ENCODE peak calls at places on chromosome 13, in ten cellular contexts. One of them, this sample, is unnamed.

GRCh38 chr13:46778879-46779278 is 18.1 kb downstream of the ESD start:
- DNase-seq in H1: no peak
- DNase-seq in cardiac muscle cell: no peak
- DNase-seq in tibial artery: no peak
- DNase-seq in astrocyte: peak
- DNase-seq in OCI-LY7: no peak
- DNase-seq in heart left ventricle: no peak
- DNase-seq in AG04450: no peak
- DNase-seq in neural progenitor cell: no peak
- DNase-seq in A549: no peak
- DNase-seq in this sample: no peak

GRCh38 chr13:62320129-62320724 is 904.6 kb upstream of the PCDH20 start:
- DNase-seq in H1: no peak
- DNase-seq in heart left ventricle: no peak
- DNase-seq in tibial artery: no peak
- DNase-seq in A549: peak
- DNase-seq in astrocyte: peak
- DNase-seq in AG04450: peak
- DNase-seq in neural progenitor cell: peak
- DNase-seq in cardiac muscle cell: peak
- DNase-seq in OCI-LY7: peak
- DNase-seq in this sample: no peak

GRCh38 chr13:113102727-113103126 is 2.9 kb upstream of the F7 start:
- DNase-seq in heart left ventricle: no peak
- DNase-seq in neural progenitor cell: no peak
- DNase-seq in H1: no peak
- DNase-seq in tibial artery: no peak
- DNase-seq in AG04450: no peak
- DNase-seq in A549: no peak
- DNase-seq in OCI-LY7: no peak
- DNase-seq in astrocyte: no peak
- DNase-seq in cardiac muscle cell: no peak
- DNase-seq in this sample: peak

GRCh38 chr13:110187501-110188161 is 119.3 kb downstream of the COL4A1 start:
- DNase-seq in neural progenitor cell: no peak
- DNase-seq in tibial artery: no peak
- DNase-seq in A549: no peak
- DNase-seq in cardiac muscle cell: peak
- DNase-seq in astrocyte: peak
- DNase-seq in AG04450: peak
- DNase-seq in OCI-LY7: no peak
- DNase-seq in heart left ventricle: no peak
- DNase-seq in H1: no peak
- DNase-seq in this sample: no peak

GRCh38 chr13:101579291-101579802 is 126.9 kb downstream of the ITGBL1 start:
- DNase-seq in cardiac muscle cell: peak
- DNase-seq in A549: peak
- DNase-seq in astrocyte: peak
- DNase-seq in neural progenitor cell: no peak
- DNase-seq in OCI-LY7: no peak
- DNase-seq in tibial artery: no peak
- DNase-seq in heart left ventricle: no peak
- DNase-seq in H1: no peak
- DNase-seq in AG04450: no peak
- DNase-seq in this sample: no peak

GRCh38 chr13:94548382-94549240 is 47.3 kb downstream of the TGDS start:
- DNase-seq in heart left ventricle: peak
- DNase-seq in H1: no peak
- DNase-seq in neural progenitor cell: peak
- DNase-seq in cardiac muscle cell: peak
- DNase-seq in astrocyte: peak
- DNase-seq in tibial artery: peak
- DNase-seq in AG04450: no peak
- DNase-seq in A549: peak
- DNase-seq in OCI-LY7: peak
- DNase-seq in this sample: peak

GRCh38 chr13:49060698-49061387 is 85.1 kb downstream of the FNDC3A start:
- DNase-seq in tibial artery: no peak
- DNase-seq in A549: no peak
- DNase-seq in heart left ventricle: no peak
- DNase-seq in neural progenitor cell: no peak
- DNase-seq in H1: no peak
- DNase-seq in OCI-LY7: no peak
- DNase-seq in AG04450: no peak
- DNase-seq in cardiac muscle cell: no peak
- DNase-seq in astrocyte: no peak
- DNase-seq in this sample: no peak

GRCh38 chr13:43113603-43114002 is 90.2 kb downstream of the DNAJC15 start:
- DNase-seq in H1: no peak
- DNase-seq in neural progenitor cell: no peak
- DNase-seq in tibial artery: no peak
- DNase-seq in AG04450: peak
- DNase-seq in A549: peak
- DNase-seq in astrocyte: peak
- DNase-seq in cardiac muscle cell: no peak
- DNase-seq in OCI-LY7: no peak
- DNase-seq in heart left ventricle: no peak
- DNase-seq in this sample: no peak

GRCh38 chr13:77810891-77811290 is 107.7 kb downstream of the EDNRB start:
- DNase-seq in heart left ventricle: no peak
- DNase-seq in tibial artery: no peak
- DNase-seq in AG04450: no peak
- DNase-seq in neural progenitor cell: no peak
- DNase-seq in OCI-LY7: no peak
- DNase-seq in H1: no peak
- DNase-seq in A549: no peak
- DNase-seq in astrocyte: no peak
- DNase-seq in cardiac muscle cell: no peak
- DNase-seq in this sample: no peak

GRCh38 chr13:81639984-81640582 is 1299.2 kb upstream of the SPRY2 start:
- DNase-seq in tibial artery: no peak
- DNase-seq in OCI-LY7: peak
- DNase-seq in AG04450: no peak
- DNase-seq in heart left ventricle: no peak
- DNase-seq in cardiac muscle cell: no peak
- DNase-seq in neural progenitor cell: peak
- DNase-seq in H1: peak
- DNase-seq in astrocyte: no peak
- DNase-seq in A549: peak
- DNase-seq in this sample: no peak

GRCh38 chr13:28237944-28238343 is 99.6 kb downstream of the PAN3 start:
- DNase-seq in AG04450: no peak
- DNase-seq in A549: no peak
- DNase-seq in OCI-LY7: no peak
- DNase-seq in tibial artery: no peak
- DNase-seq in H1: no peak
- DNase-seq in cardiac muscle cell: no peak
- DNase-seq in astrocyte: no peak
- DNase-seq in heart left ventricle: no peak
- DNase-seq in neural progenitor cell: peak
- DNase-seq in this sample: no peak

GRCh38 chr13:51726446-51727185 is 77.3 kb downstream of the DHRS12 start:
- DNase-seq in H1: no peak
- DNase-seq in OCI-LY7: no peak
- DNase-seq in astrocyte: peak
- DNase-seq in AG04450: peak
- DNase-seq in cardiac muscle cell: no peak
- DNase-seq in neural progenitor cell: no peak
- DNase-seq in heart left ventricle: no peak
- DNase-seq in tibial artery: no peak
- DNase-seq in A549: no peak
- DNase-seq in this sample: no peak

GRCh38 chr13:21012841-21013681 is 48.3 kb downstream of the LATS2 start:
- DNase-seq in tibial artery: peak
- DNase-seq in heart left ventricle: no peak
- DNase-seq in cardiac muscle cell: no peak
- DNase-seq in OCI-LY7: no peak
- DNase-seq in neural progenitor cell: no peak
- DNase-seq in H1: no peak
- DNase-seq in astrocyte: peak
- DNase-seq in A549: no peak
- DNase-seq in AG04450: no peak
- DNase-seq in this sample: no peak

GRCh38 chr13:104553156-104553555 is 1486.9 kb upstream of the SLC10A2 start:
- DNase-seq in cardiac muscle cell: no peak
- DNase-seq in astrocyte: peak
- DNase-seq in H1: no peak
- DNase-seq in neural progenitor cell: no peak
- DNase-seq in tibial artery: no peak
- DNase-seq in heart left ventricle: no peak
- DNase-seq in AG04450: no peak
- DNase-seq in OCI-LY7: no peak
- DNase-seq in A549: no peak
- DNase-seq in this sample: no peak

GRCh38 chr13:30798776-30799625 is 63.7 kb downstream of the ALOX5AP start:
- DNase-seq in OCI-LY7: no peak
- DNase-seq in AG04450: no peak
- DNase-seq in cardiac muscle cell: no peak
- DNase-seq in neural progenitor cell: peak
- DNase-seq in H1: no peak
- DNase-seq in astrocyte: peak
- DNase-seq in heart left ventricle: no peak
- DNase-seq in A549: no peak
- DNase-seq in tibial artery: no peak
- DNase-seq in this sample: no peak

GRCh38 chr13:50149932-50150331 is 134.7 kb downstream of the KCNRG start:
- DNase-seq in OCI-LY7: no peak
- DNase-seq in heart left ventricle: no peak
- DNase-seq in cardiac muscle cell: peak
- DNase-seq in neural progenitor cell: no peak
- DNase-seq in tibial artery: no peak
- DNase-seq in astrocyte: no peak
- DNase-seq in A549: no peak
- DNase-seq in H1: no peak
- DNase-seq in AG04450: no peak
- DNase-seq in this sample: no peak

GRCh38 chr13:44726777-44727176 is 150.6 kb upstream of the TSC22D1 start:
- DNase-seq in H1: no peak
- DNase-seq in heart left ventricle: no peak
- DNase-seq in A549: no peak
- DNase-seq in neural progenitor cell: no peak
- DNase-seq in astrocyte: no peak
- DNase-seq in cardiac muscle cell: no peak
- DNase-seq in OCI-LY7: no peak
- DNase-seq in AG04450: no peak
- DNase-seq in tibial artery: no peak
- DNase-seq in this sample: no peak

GRCh38 chr13:31824705-31825512 is 85.6 kb downstream of the RXFP2 start:
- DNase-seq in tibial artery: no peak
- DNase-seq in AG04450: no peak
- DNase-seq in heart left ventricle: no peak
- DNase-seq in neural progenitor cell: no peak
- DNase-seq in OCI-LY7: peak
- DNase-seq in H1: no peak
- DNase-seq in cardiac muscle cell: no peak
- DNase-seq in astrocyte: peak
- DNase-seq in A549: no peak
- DNase-seq in this sample: no peak
- TF ChIP-seq CTCF in tibial artery: peak
- TF ChIP-seq CTCF in AG04450: peak
- TF ChIP-seq CTCF in heart left ventricle: peak
- TF ChIP-seq CTCF in neural progenitor cell: no peak
- TF ChIP-seq CTCF in OCI-LY7: no peak
- TF ChIP-seq CTCF in H1: no peak
- TF ChIP-seq CTCF in cardiac muscle cell: peak
- TF ChIP-seq CTCF in astrocyte: peak
- TF ChIP-seq CTCF in A549: no peak
- TF ChIP-seq CTCF in this sample: no peak

GRCh38 chr13:39397866-39398265 is 205.1 kb downstream of the LHFPL6 start:
- DNase-seq in astrocyte: no peak
- DNase-seq in A549: no peak
- DNase-seq in OCI-LY7: no peak
- DNase-seq in H1: no peak
- DNase-seq in cardiac muscle cell: no peak
- DNase-seq in tibial artery: peak
- DNase-seq in heart left ventricle: no peak
- DNase-seq in AG04450: no peak
- DNase-seq in neural progenitor cell: no peak
- DNase-seq in this sample: no peak
- H3K4me3 ChIP-seq in astrocyte: no peak
- H3K4me3 ChIP-seq in A549: no peak
- H3K4me3 ChIP-seq in OCI-LY7: no peak
- H3K4me3 ChIP-seq in H1: no peak
- H3K4me3 ChIP-seq in cardiac muscle cell: no peak
- H3K4me3 ChIP-seq in tibial artery: peak
- H3K4me3 ChIP-seq in heart left ventricle: no peak
- H3K4me3 ChIP-seq in AG04450: no peak
- H3K4me3 ChIP-seq in neural progenitor cell: no peak
- H3K4me3 ChIP-seq in this sample: no peak

DNA sequence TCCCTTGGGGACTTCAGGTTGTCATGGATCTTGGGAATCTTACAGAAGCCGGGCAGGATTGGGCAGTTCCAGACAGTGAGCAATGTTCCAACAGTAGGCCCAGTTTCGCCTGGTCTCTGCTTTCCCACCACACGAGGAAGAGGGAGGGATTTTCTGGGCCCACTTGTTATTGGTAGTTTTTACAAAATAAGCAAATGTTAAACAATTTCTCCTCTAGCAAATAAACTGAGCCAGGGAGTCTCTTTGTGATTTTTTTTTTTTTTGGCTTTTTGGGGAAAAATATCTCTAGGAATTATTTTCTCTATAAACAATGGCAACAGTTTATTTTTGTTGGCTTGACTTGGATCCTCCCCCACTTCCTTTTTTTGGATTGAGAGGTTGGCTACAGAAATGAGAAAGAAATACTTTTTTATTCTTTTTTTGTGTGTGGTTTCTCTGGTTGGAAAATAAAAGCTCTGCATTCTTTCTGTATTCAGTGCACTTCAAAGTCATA is 89.3 kb downstream of the TM9SF2 start:
- DNase-seq in A549: no peak
- DNase-seq in OCI-LY7: no peak
- DNase-seq in cardiac muscle cell: no peak
- DNase-seq in H1: no peak
- DNase-seq in tibial artery: no peak
- DNase-seq in heart left ventricle: no peak
- DNase-seq in astrocyte: peak
- DNase-seq in neural progenitor cell: no peak
- DNase-seq in AG04450: peak
- DNase-seq in this sample: no peak
- H3K27ac ChIP-seq in A549: no peak
- H3K27ac ChIP-seq in OCI-LY7: no peak
- H3K27ac ChIP-seq in cardiac muscle cell: no peak
- H3K27ac ChIP-seq in H1: no peak
- H3K27ac ChIP-seq in tibial artery: peak
- H3K27ac ChIP-seq in heart left ventricle: peak
- H3K27ac ChIP-seq in astrocyte: no peak
- H3K27ac ChIP-seq in neural progenitor cell: no peak
- H3K27ac ChIP-seq in AG04450: no peak
- H3K27ac ChIP-seq in this sample: no peak

DNA sequence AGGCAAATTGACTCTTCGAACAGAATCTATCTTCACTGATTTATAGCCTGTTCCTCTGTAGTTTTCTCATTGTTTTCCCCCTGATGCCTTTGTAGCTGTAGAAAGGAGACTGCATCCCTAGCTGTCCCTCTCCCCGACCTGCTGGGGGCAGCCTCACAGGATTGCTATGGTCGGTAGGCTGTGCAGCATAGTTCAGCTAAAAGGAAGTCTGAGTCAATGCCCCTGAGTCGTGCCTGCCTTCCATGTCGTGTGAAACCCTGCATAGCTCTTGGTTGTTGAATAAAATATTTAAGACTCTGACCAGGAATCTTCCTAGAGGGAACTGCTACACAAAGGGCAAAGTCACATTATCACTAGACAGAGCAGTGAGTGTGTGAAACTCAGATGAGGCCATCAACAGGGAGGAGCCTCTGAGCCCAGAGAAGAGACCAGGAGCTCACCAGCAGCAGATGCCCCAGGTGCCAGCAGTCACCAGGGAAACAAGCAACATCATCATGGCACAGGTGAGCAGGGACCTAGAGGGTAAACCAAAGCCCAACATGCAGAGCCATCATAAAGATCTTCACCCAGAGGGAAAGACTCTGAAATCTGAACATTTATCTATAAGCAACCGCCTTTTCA is 108.4 kb upstream of the NBEA start:
- DNase-seq in AG04450: no peak
- DNase-seq in H1: peak
- DNase-seq in cardiac muscle cell: no peak
- DNase-seq in astrocyte: peak
- DNase-seq in OCI-LY7: peak
- DNase-seq in tibial artery: no peak
- DNase-seq in heart left ventricle: no peak
- DNase-seq in A549: peak
- DNase-seq in neural progenitor cell: peak
- DNase-seq in this sample: no peak
- TF ChIP-seq CTCF in AG04450: no peak
- TF ChIP-seq CTCF in H1: peak
- TF ChIP-seq CTCF in cardiac muscle cell: no peak
- TF ChIP-seq CTCF in astrocyte: no peak
- TF ChIP-seq CTCF in OCI-LY7: peak
- TF ChIP-seq CTCF in tibial artery: no peak
- TF ChIP-seq CTCF in heart left ventricle: no peak
- TF ChIP-seq CTCF in A549: no peak
- TF ChIP-seq CTCF in neural progenitor cell: peak
- TF ChIP-seq CTCF in this sample: no peak